ENCODE peak calls at places on chromosomes 6 and 20, in eight cellular contexts. U, R, F, K, Z, I, Y and V are unnamed samples.

GRCh38 chr6:151240036-151240685 is 394 bp downstream of the AKAP12 start:
- DNase-seq in U (peak), R (peak), F (peak), K (no peak), Z (peak), I (peak), Y (peak), V (peak)

GRCh38 chr6:118755941-118756646 is 104.7 kb upstream of the CEP85L start:
- DNase-seq in U (no peak), R (no peak), F (no peak), K (no peak), Z (no peak), I (no peak), Y (no peak), V (no peak)

GRCh38 chr20:63570281-63571086 is 3.6 kb downstream of the HELZ2 start:
- DNase-seq in U (no peak), R (no peak), F (no peak), K (no peak), Z (no peak), I (no peak), Y (no peak), V (no peak)

GRCh38 chr6:113825776-113826175 is 31.4 kb upstream of the MARCKS start:
- DNase-seq in U (no peak), R (peak), F (peak), K (no peak), Z (peak), I (no peak), Y (peak), V (no peak)

GRCh38 chr6:43271944-43272343 is 26.1 kb upstream of the SLC22A7 start:
- DNase-seq in U (no peak), R (no peak), F (no peak), K (no peak), Z (no peak), I (no peak), Y (no peak), V (no peak)

GRCh38 chr6:72836971-72837370 is 215.1 kb downstream of the KCNQ5 start:
- DNase-seq in U (no peak), R (no peak), F (no peak), K (no peak), Z (no peak), I (no peak), Y (no peak), V (no peak)

GRCh38 chr6:26420607-26421235 is 18.6 kb downstream of the BTN3A1 start:
- DNase-seq in U (no peak), R (peak), F (no peak), K (peak), Z (no peak), I (peak), Y (peak), V (no peak)

GRCh38 chr6:12017263-12017662 is 5.2 kb downstream of the HIVEP1 start:
- DNase-seq in U (no peak), R (no peak), F (no peak), K (no peak), Z (no peak), I (no peak), Y (no peak), V (no peak)

GRCh38 chr6:115358616-115359015 is 702.1 kb downstream of the FRK start:
- DNase-seq in U (no peak), R (no peak), F (no peak), K (no peak), Z (no peak), I (no peak), Y (no peak), V (no peak)

GRCh38 chr20:54251093-54251492 is 43.2 kb downstream of the PFDN4 start:
- DNase-seq in U (no peak), R (no peak), F (no peak), K (no peak), Z (no peak), I (no peak), Y (no peak), V (no peak)

GRCh38 chr20:63071541-63072181 is 64.9 kb upstream of the BHLHE23 start:
- DNase-seq in U (no peak), R (no peak), F (no peak), K (no peak), Z (no peak), I (peak), Y (peak), V (no peak)

GRCh38 chr6:142210606-142211005 is 63.5 kb downstream of the VTA1 start:
- DNase-seq in U (no peak), R (no peak), F (no peak), K (no peak), Z (no peak), I (no peak), Y (no peak), V (no peak)

GRCh38 chr6:126661646-126662045 is 321.7 kb downstream of the CENPW start:
- DNase-seq in U (no peak), R (no peak), F (peak), K (no peak), Z (no peak), I (no peak), Y (peak), V (no peak)

GRCh38 chr6:136136274-136136673 is 113.8 kb downstream of the MTFR2 start:
- DNase-seq in U (no peak), R (no peak), F (no peak), K (no peak), Z (no peak), I (no peak), Y (no peak), V (no peak)

GRCh38 chr6:152293404-152293803 is 343.8 kb downstream of the SYNE1 start:
- DNase-seq in U (no peak), R (no peak), F (no peak), K (no peak), Z (no peak), I (no peak), Y (no peak), V (no peak)

GRCh38 chr6:21375206-21375605 is 218.3 kb upstream of the SOX4 start:
- DNase-seq in U (no peak), R (no peak), F (no peak), K (no peak), Z (no peak), I (peak), Y (no peak), V (no peak)

GRCh38 chr20:53917145-53918009 is 153.0 kb downstream of the BCAS1 start:
- DNase-seq in U (no peak), R (peak), F (no peak), K (no peak), Z (peak), I (no peak), Y (peak), V (no peak)

GRCh38 chr6:13268914-13269532 is 59.3 kb downstream of the TBC1D7 start:
- DNase-seq in U (no peak), R (no peak), F (no peak), K (no peak), Z (no peak), I (no peak), Y (peak), V (no peak)

GRCh38 chr20:2468581-2469407 is 1.8 kb downstream of the SNRPB start:
- DNase-seq in U (no peak), R (no peak), F (no peak), K (no peak), Z (no peak), I (no peak), Y (no peak), V (no peak)

GRCh38 chr6:152170702-152171667 is 363.5 kb downstream of the ESR1 start:
- DNase-seq in U (no peak), R (no peak), F (no peak), K (no peak), Z (no peak), I (no peak), Y (peak), V (no peak)

GRCh38 chr6:134172020-134172766 is 119.8 kb upstream of the SLC2A12 start:
- DNase-seq in U (no peak), R (no peak), F (no peak), K (no peak), Z (no peak), I (no peak), Y (peak), V (no peak)

GRCh38 chr6:133895573-133896343 is 6.8 kb downstream of the TCF21 start:
- DNase-seq in U (no peak), R (no peak), F (no peak), K (no peak), Z (no peak), I (no peak), Y (no peak), V (no peak)

GRCh38 chr6:112180095-112180820 is 74.1 kb downstream of the LAMA4 start:
- DNase-seq in U (peak), R (peak), F (peak), K (peak), Z (peak), I (peak), Y (peak), V (no peak)

GRCh38 chr6:118963003-118963402 is 28.0 kb upstream of the MCM9 start:
- DNase-seq in U (no peak), R (no peak), F (no peak), K (peak), Z (no peak), I (peak), Y (peak), V (no peak)

GRCh38 chr6:136335736-136336362 is 46.2 kb upstream of the BCLAF1 start:
- DNase-seq in U (no peak), R (no peak), F (no peak), K (no peak), Z (no peak), I (no peak), Y (no peak), V (no peak)

GRCh38 chr20:43915209-43916072 is 789 bp downstream of the TOX2 start:
- DNase-seq in U (no peak), R (no peak), F (no peak), K (no peak), Z (no peak), I (no peak), Y (no peak), V (no peak)

GRCh38 chr6:68976260-68976659 is 341.2 kb downstream of the ADGRB3 start:
- DNase-seq in U (no peak), R (no peak), F (no peak), K (peak), Z (no peak), I (no peak), Y (no peak), V (no peak)

GRCh38 chr20:56760610-56761009 is 131.5 kb downstream of the TFAP2C start:
- DNase-seq in U (no peak), R (no peak), F (no peak), K (no peak), Z (no peak), I (no peak), Y (no peak), V (no peak)

GRCh38 chr20:15100506-15101160 is 763.2 kb upstream of the FLRT3 start:
- DNase-seq in U (no peak), R (no peak), F (peak), K (no peak), Z (no peak), I (no peak), Y (peak), V (no peak)

GRCh38 chr6:113169484-113169883 is 687.7 kb upstream of the MARCKS start:
- DNase-seq in U (no peak), R (no peak), F (no peak), K (no peak), Z (no peak), I (no peak), Y (no peak), V (no peak)

GRCh38 chr20:43590036-43590391 is 723 bp upstream of the IFT52 start:
- DNase-seq in U (no peak), R (no peak), F (no peak), K (no peak), Z (no peak), I (no peak), Y (no peak), V (no peak)

GRCh38 chr20:17768267-17768666 is 68.5 kb downstream of the BANF2 start:
- DNase-seq in U (no peak), R (no peak), F (no peak), K (no peak), Z (no peak), I (peak), Y (no peak), V (no peak)

GRCh38 chr20:52150440-52151258 is 40.9 kb downstream of the ZFP64 start:
- DNase-seq in U (no peak), R (peak), F (no peak), K (peak), Z (peak), I (peak), Y (peak), V (no peak)

GRCh38 chr20:36544134-36545018 is 3.1 kb downstream of the MYL9 start:
- DNase-seq in U (no peak), R (no peak), F (peak), K (no peak), Z (no peak), I (no peak), Y (peak), V (no peak)

GRCh38 chr6:146355521-146356100 is 188.0 kb upstream of the RAB32 start:
- DNase-seq in U (no peak), R (no peak), F (no peak), K (no peak), Z (no peak), I (no peak), Y (peak), V (no peak)

GRCh38 chr20:22776369-22776768 is 192.0 kb upstream of the FOXA2 start:
- DNase-seq in U (no peak), R (no peak), F (no peak), K (no peak), Z (no peak), I (no peak), Y (peak), V (no peak)

GRCh38 chr6:47743744-47744143 is 38.1 kb upstream of the OPN5 start:
- DNase-seq in U (no peak), R (no peak), F (peak), K (no peak), Z (no peak), I (no peak), Y (no peak), V (no peak)

GRCh38 chr20:44967207-44967807 is 995 bp downstream of the STK4 start:
- DNase-seq in U (no peak), R (no peak), F (no peak), K (peak), Z (no peak), I (peak), Y (peak), V (no peak)